ENCODE peak calls at places on chromosomes 2 and 18, in four cellular contexts. A, X, I and Z are unnamed samples.

GRCh38 chr2:88350641-88351601 is 101.6 kb downstream of the FOXI3 start:
- DNase-seq in A (peak), X (peak), I (peak), Z (no peak)

GRCh38 chr2:109582928-109583895 is 30.6 kb downstream of the SEPTIN10 start:
- DNase-seq in A (peak), X (no peak), I (no peak), Z (peak)

GRCh38 chr2:132633635-132634034 is 36.4 kb downstream of the LYPD1 start:
- DNase-seq in A (no peak), X (no peak), I (no peak), Z (no peak)

GRCh38 chr2:159326569-159327255 is 40.2 kb upstream of the WDSUB1 start:
- DNase-seq in A (no peak), X (no peak), I (no peak), Z (no peak)

GRCh38 chr2:148877403-148877740 is 2.3 kb downstream of the KIF5C start:
- DNase-seq in A (no peak), X (no peak), I (no peak), Z (no peak)

GRCh38 chr2:75200140-75200985 is 1.0 kb upstream of the TACR1 start:
- DNase-seq in A (peak), X (no peak), I (no peak), Z (peak)

GRCh38 chr2:216650607-216651229 is 17.5 kb downstream of the IGFBP2 start:
- DNase-seq in A (no peak), X (no peak), I (no peak), Z (no peak)

GRCh38 chr2:16178551-16179130 is 238.3 kb downstream of the MYCN start:
- DNase-seq in A (no peak), X (no peak), I (no peak), Z (no peak)

GRCh38 chr2:167294031-167294774 is 405.9 kb downstream of the XIRP2 start:
- DNase-seq in A (peak), X (no peak), I (no peak), Z (peak)

GRCh38 chr18:48290162-48290926 is 118.8 kb downstream of the ZBTB7C start:
- DNase-seq in A (no peak), X (no peak), I (no peak), Z (peak)

GRCh38 chr18:67516432-67517223 is at the start of gene DSEL:
- DNase-seq in A (peak), X (peak), I (peak), Z (peak)

GRCh38 chr2:28343971-28344715 is 48.5 kb upstream of the FOSL2 start:
- DNase-seq in A (no peak), X (no peak), I (no peak), Z (no peak)

GRCh38 chr2:211487746-211488145 is 931.3 kb downstream of the CPS1 start:
- DNase-seq in A (no peak), X (no peak), I (no peak), Z (no peak)